ENCODE peak calls at places on chromosomes 4 and X, in four cellular contexts. I is Ammon's horn; C is CD4-positive, alpha-beta T cell; E is SW 1271. R is an unnamed sample.

GRCh38 chr4:119478446-119479179 is 150.0 kb downstream of the PDE5A start:
- DNase-seq in I (peak), C (no peak), E (no peak), R (no peak)

GRCh38 chr4:140326395-140326993 is 47.0 kb upstream of the SCOC start:
- DNase-seq in E (peak), C (no peak), I (peak), R (no peak)

GRCh38 chr4:142396279-142396678 is 449.8 kb downstream of the INPP4B start:
- DNase-seq in I (no peak), E (peak), C (no peak), R (no peak)

GRCh38 chr4:183797445-183798248 is 107.5 kb upstream of the STOX2 start:
- DNase-seq in E (peak), C (no peak), I (no peak), R (peak)

GRCh38 chr4:142815834-142816233 is 30.3 kb downstream of the INPP4B start:
- DNase-seq in E (peak), C (no peak), I (peak), R (no peak)

GRCh38 chr4:67909910-67910905 is 26.4 kb upstream of the TMPRSS11D start:
- DNase-seq in C (no peak), I (no peak), E (no peak), R (no peak)

GRCh38 chr4:87946766-87947165 is 28.7 kb upstream of the SPP1 start:
- DNase-seq in C (no peak), I (no peak), E (no peak), R (no peak)

GRCh38 chr4:160701671-160702070 is 1462.1 kb downstream of the FSTL5 start:
- DNase-seq in E (no peak), C (no peak), I (no peak), R (no peak)

GRCh38 chrX:153945956-153946909 is 1.8 kb upstream of the RENBP start:
- DNase-seq in I (no peak), C (no peak), E (no peak), R (no peak)

GRCh38 chrX:9569875-9570274 is 105.0 kb downstream of the TBL1X start:
- DNase-seq in I (no peak), E (no peak), C (no peak), R (no peak)

GRCh38 chr4:1798530-1799363 is 5.7 kb downstream of the FGFR3 start:
- DNase-seq in C (no peak), E (no peak), I (no peak), R (no peak)

GRCh38 chr4:173333658-173334084 is 487 bp downstream of the HMGB2 start:
- DNase-seq in I (peak), C (peak), E (no peak), R (peak)

GRCh38 chrX:63513825-63514574 is 162.9 kb upstream of the SPIN4 start:
- DNase-seq in E (no peak), I (no peak), C (no peak), R (no peak)

GRCh38 chr4:5218376-5219069 is 167.2 kb downstream of the STK32B start:
- DNase-seq in C (no peak), I (no peak), E (no peak), R (peak)

GRCh38 chr4:32133734-32134133 is 1413.6 kb downstream of the PCDH7 start:
- DNase-seq in I (no peak), E (no peak), C (no peak), R (no peak)

GRCh38 chrX:3577551-3577950 is 135.9 kb downstream of the PRKX start:
- DNase-seq in I (no peak), E (no peak), C (no peak), R (no peak)

GRCh38 chr4:182242793-182243192 is 409 bp upstream of the TENM3 start:
- DNase-seq in E (no peak), C (no peak), I (no peak), R (no peak)

GRCh38 chr4:55386073-55386472 is 9.7 kb upstream of the TMEM165 start:
- DNase-seq in E (peak), I (peak), C (no peak), R (no peak)

GRCh38 chr4:177001271-177002175 is 208.8 kb upstream of the VEGFC start:
- DNase-seq in C (no peak), I (no peak), E (no peak), R (no peak)

GRCh38 chr4:154049457-154050181 is 260.7 kb upstream of the SFRP2 start:
- DNase-seq in I (no peak), E (no peak), C (no peak), R (no peak)

GRCh38 chr4:151674804-151675290 is 86.0 kb downstream of the GATB start:
- DNase-seq in E (no peak), I (peak), C (no peak), R (peak)

GRCh38 chrX:40279091-40279430 is 181.3 kb upstream of the BCOR start:
- DNase-seq in C (no peak), E (no peak), I (no peak), R (no peak)

GRCh38 chr4:54941994-54942552 is 183.3 kb downstream of the KDR start:
- DNase-seq in I (peak), E (no peak), C (peak), R (no peak)

GRCh38 chr4:16437836-16438235 is 211.6 kb upstream of the TAPT1 start:
- DNase-seq in E (no peak), C (no peak), I (no peak), R (no peak)

GRCh38 chr4:48212165-48212564 is 57.5 kb downstream of the TEC start:
- DNase-seq in C (no peak), I (no peak), E (no peak), R (no peak)

GRCh38 chr4:164357957-164358356 is 396.0 kb upstream of the SMIM31 start:
- DNase-seq in E (no peak), C (no peak), I (no peak), R (no peak)

GRCh38 chr4:11814758-11815157 is 386.1 kb upstream of the HS3ST1 start:
- DNase-seq in I (no peak), E (no peak), C (no peak), R (no peak)

GRCh38 chr4:146292508-146292907 is 78.2 kb downstream of the REELD1 start:
- DNase-seq in I (no peak), E (no peak), C (no peak), R (no peak)

GRCh38 chr4:24690436-24690835 is 104.9 kb upstream of the SOD3 start:
- DNase-seq in C (no peak), E (no peak), I (no peak), R (no peak)

GRCh38 chr4:169385356-169385755 is 114.6 kb upstream of the SH3RF1 start:
- DNase-seq in I (no peak), E (no peak), C (no peak), R (no peak)

GRCh38 chrX:10533686-10534365 is 86.6 kb downstream of the MID1 start:
- DNase-seq in E (no peak), C (no peak), I (no peak), R (no peak)

GRCh38 chrX:114046695-114047279 is 537.1 kb upstream of the HTR2C start:
- DNase-seq in I (no peak), C (no peak), E (no peak), R (no peak)

GRCh38 chr4:8307126-8307525 is 37.6 kb downstream of the HTRA3 start:
- DNase-seq in C (no peak), E (no peak), I (no peak), R (peak)

GRCh38 chr4:88702780-88703179 is 5.2 kb upstream of the NAP1L5 start:
- DNase-seq in C (no peak), I (no peak), E (no peak), R (no peak)

R was measured in left lung.